ENCODE peak calls at places on chromosomes 2 and 18, in six cellular contexts. One of them, this sample, is unnamed.

GRCh38 chr2:14944562-14945346 is 312.2 kb downstream of the LRATD1 start:
- DNase-seq in K562: peak; percentile 19
- DNase-seq in H1: peak; percentile 58
- DNase-seq in GM12891: no peak
- DNase-seq in GM12878: no peak
- DNase-seq in HepG2: peak; percentile 58
- DNase-seq in this sample: no peak

GRCh38 chr2:102735431-102736130 is 26.2 kb upstream of the TMEM182 start:
- DNase-seq in K562: peak; percentile 32
- DNase-seq in H1: no peak
- DNase-seq in GM12891: no peak
- DNase-seq in GM12878: no peak
- DNase-seq in HepG2: peak; percentile 57
- DNase-seq in this sample: no peak

GRCh38 chr2:223774193-223774592 is 63.2 kb downstream of the AP1S3 start:
- DNase-seq in K562: no peak
- DNase-seq in H1: no peak
- DNase-seq in GM12891: no peak
- DNase-seq in GM12878: no peak
- DNase-seq in HepG2: no peak
- DNase-seq in this sample: no peak

GRCh38 chr18:35662293-35663062 is 80.9 kb downstream of the GALNT1 start:
- DNase-seq in K562: no peak
- DNase-seq in H1: no peak
- DNase-seq in GM12891: no peak
- DNase-seq in GM12878: peak; percentile 11
- DNase-seq in HepG2: no peak
- DNase-seq in this sample: no peak

GRCh38 chr2:159380676-159381239 is 94.3 kb upstream of the WDSUB1 start:
- DNase-seq in K562: no peak
- DNase-seq in H1: no peak
- DNase-seq in GM12891: no peak
- DNase-seq in GM12878: no peak
- DNase-seq in HepG2: peak; percentile 69
- DNase-seq in this sample: no peak

GRCh38 chr2:117760916-117761315 is 53.6 kb upstream of the DDX18 start:
- DNase-seq in K562: no peak
- DNase-seq in H1: no peak
- DNase-seq in GM12891: no peak
- DNase-seq in GM12878: no peak
- DNase-seq in HepG2: no peak
- DNase-seq in this sample: no peak

GRCh38 chr2:166916987-166917386 is 28.7 kb downstream of the XIRP2 start:
- DNase-seq in K562: no peak
- DNase-seq in H1: no peak
- DNase-seq in GM12891: no peak
- DNase-seq in GM12878: no peak
- DNase-seq in HepG2: no peak
- DNase-seq in this sample: no peak

GRCh38 chr2:164677271-164677670 is 56.0 kb upstream of the GRB14 start:
- DNase-seq in K562: no peak
- DNase-seq in H1: no peak
- DNase-seq in GM12891: no peak
- DNase-seq in GM12878: no peak
- DNase-seq in HepG2: no peak
- DNase-seq in this sample: no peak

GRCh38 chr2:29698216-29698615 is 223.2 kb downstream of the ALK start:
- DNase-seq in K562: no peak
- DNase-seq in H1: no peak
- DNase-seq in GM12891: no peak
- DNase-seq in GM12878: no peak
- DNase-seq in HepG2: no peak
- DNase-seq in this sample: no peak

GRCh38 chr2:47288864-47289263 is 114.1 kb upstream of the MSH2 start:
- DNase-seq in K562: no peak
- DNase-seq in H1: no peak
- DNase-seq in GM12891: no peak
- DNase-seq in GM12878: no peak
- DNase-seq in HepG2: no peak
- DNase-seq in this sample: no peak

GRCh38 chr2:182321096-182321495 is 105.7 kb downstream of the PDE1A start:
- DNase-seq in K562: no peak
- DNase-seq in H1: no peak
- DNase-seq in GM12891: no peak
- DNase-seq in GM12878: no peak
- DNase-seq in HepG2: no peak
- DNase-seq in this sample: no peak

GRCh38 chr2:170165129-170165528 is 12.8 kb upstream of the MYO3B start:
- DNase-seq in K562: no peak
- DNase-seq in H1: no peak
- DNase-seq in GM12891: no peak
- DNase-seq in GM12878: no peak
- DNase-seq in HepG2: no peak
- DNase-seq in this sample: no peak

GRCh38 chr18:8994603-8995002 is 107.9 kb upstream of the NDUFV2 start:
- DNase-seq in K562: peak; percentile 63
- DNase-seq in H1: no peak
- DNase-seq in GM12891: no peak
- DNase-seq in GM12878: no peak
- DNase-seq in HepG2: no peak
- DNase-seq in this sample: no peak

GRCh38 chr2:129606496-129607270 is 372.8 kb upstream of the RAB6C start:
- DNase-seq in K562: no peak
- DNase-seq in H1: no peak
- DNase-seq in GM12891: no peak
- DNase-seq in GM12878: no peak
- DNase-seq in HepG2: no peak
- DNase-seq in this sample: no peak

GRCh38 chr2:112996635-112997034 is 8.6 kb upstream of the IL36A start:
- DNase-seq in K562: no peak
- DNase-seq in H1: no peak
- DNase-seq in GM12891: no peak
- DNase-seq in GM12878: no peak
- DNase-seq in HepG2: no peak
- DNase-seq in this sample: no peak

GRCh38 chr2:32418777-32419176 is 62.0 kb downstream of the BIRC6 start:
- DNase-seq in K562: no peak
- DNase-seq in H1: no peak
- DNase-seq in GM12891: no peak
- DNase-seq in GM12878: no peak
- DNase-seq in HepG2: no peak
- DNase-seq in this sample: no peak

GRCh38 chr18:75130591-75131274 is 78.2 kb downstream of the PTGR3 start:
- DNase-seq in K562: no peak
- DNase-seq in H1: peak; percentile 23
- DNase-seq in GM12891: no peak
- DNase-seq in GM12878: no peak
- DNase-seq in HepG2: no peak
- DNase-seq in this sample: no peak

GRCh38 chr2:171852489-171852888 is 41.6 kb downstream of the SLC25A12 start:
- DNase-seq in K562: no peak
- DNase-seq in H1: no peak
- DNase-seq in GM12891: no peak
- DNase-seq in GM12878: no peak
- DNase-seq in HepG2: no peak
- DNase-seq in this sample: no peak

GRCh38 chr18:78977627-78978271 is 1.9 kb upstream of the SALL3 start:
- DNase-seq in K562: no peak
- DNase-seq in H1: no peak
- DNase-seq in GM12891: no peak
- DNase-seq in GM12878: no peak
- DNase-seq in HepG2: no peak
- DNase-seq in this sample: no peak

GRCh38 chr2:133574620-133575019 is 6.4 kb upstream of the NCKAP5 start:
- DNase-seq in K562: no peak
- DNase-seq in H1: no peak
- DNase-seq in GM12891: no peak
- DNase-seq in GM12878: no peak
- DNase-seq in HepG2: no peak
- DNase-seq in this sample: no peak

GRCh38 chr2:25401307-25402021 is 59.7 kb upstream of the DNMT3A start:
- DNase-seq in K562: no peak
- DNase-seq in H1: no peak
- DNase-seq in GM12891: no peak
- DNase-seq in GM12878: no peak
- DNase-seq in HepG2: no peak
- DNase-seq in this sample: no peak

GRCh38 chr18:57980573-57981348 is 63.3 kb upstream of the NEDD4L start:
- DNase-seq in K562: no peak
- DNase-seq in H1: no peak
- DNase-seq in GM12891: no peak
- DNase-seq in GM12878: no peak
- DNase-seq in HepG2: no peak
- DNase-seq in this sample: no peak

GRCh38 chr18:57974585-57974984 is 69.4 kb upstream of the NEDD4L start:
- DNase-seq in K562: no peak
- DNase-seq in H1: no peak
- DNase-seq in GM12891: no peak
- DNase-seq in GM12878: no peak
- DNase-seq in HepG2: peak; percentile 40
- DNase-seq in this sample: no peak

GRCh38 chr18:57973889-57974288 is 70.1 kb upstream of the NEDD4L start:
- DNase-seq in K562: no peak
- DNase-seq in H1: no peak
- DNase-seq in GM12891: no peak
- DNase-seq in GM12878: no peak
- DNase-seq in HepG2: no peak
- DNase-seq in this sample: no peak

GRCh38 chr18:57976230-57976773 is 67.7 kb upstream of the NEDD4L start:
- DNase-seq in K562: no peak
- DNase-seq in H1: no peak
- DNase-seq in GM12891: no peak
- DNase-seq in GM12878: no peak
- DNase-seq in HepG2: no peak
- DNase-seq in this sample: no peak

DNA sequence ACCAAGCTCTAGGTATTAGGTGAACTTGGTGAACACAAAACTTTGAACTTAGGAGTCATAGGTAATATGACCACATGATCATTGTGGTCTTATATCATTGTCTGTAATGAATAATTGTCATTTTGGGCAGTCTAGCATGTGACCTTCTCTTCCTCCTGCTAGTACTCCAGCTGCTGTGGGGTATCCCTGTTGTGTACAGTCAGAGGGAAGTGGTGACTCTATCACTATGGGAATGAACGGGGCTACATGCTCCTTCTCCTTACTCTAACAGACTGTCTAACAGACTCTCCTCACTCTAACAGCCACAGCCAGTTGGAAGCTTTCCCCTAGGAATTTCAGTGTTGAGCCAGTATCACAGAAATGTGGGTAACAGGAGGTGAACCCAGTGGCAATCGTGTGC is 68.2 kb upstream of the NEDD4L start:
- DNase-seq in K562: no peak
- DNase-seq in H1: no peak
- DNase-seq in GM12891: no peak
- DNase-seq in GM12878: no peak
- DNase-seq in HepG2: no peak
- DNase-seq in this sample: no peak
- TF ChIP-seq POLR2A in K562: no peak
- TF ChIP-seq POLR2A in H1: no peak
- TF ChIP-seq POLR2A in GM12891: no peak
- TF ChIP-seq POLR2A in GM12878: no peak
- TF ChIP-seq POLR2A in HepG2: no peak
- TF ChIP-seq POLR2A in this sample: no peak

GRCh38 chr18:70422061-70422965 is 133.5 kb downstream of the SOCS6 start:
- DNase-seq in K562: no peak
- DNase-seq in H1: no peak
- DNase-seq in GM12891: no peak
- DNase-seq in GM12878: no peak
- DNase-seq in HepG2: peak; percentile 35
- DNase-seq in this sample: no peak
- TF ChIP-seq POLR2AphosphoS5 in K562: no peak
- TF ChIP-seq POLR2AphosphoS5 in H1: no peak
- TF ChIP-seq POLR2AphosphoS5 in GM12891: no peak
- TF ChIP-seq POLR2AphosphoS5 in GM12878: no peak
- TF ChIP-seq POLR2AphosphoS5 in HepG2: no peak
- TF ChIP-seq POLR2AphosphoS5 in this sample: no peak

GRCh38 chr2:74206180-74206688 is 7.8 kb downstream of the MTHFD2 start:
- DNase-seq in K562: peak; percentile 51
- DNase-seq in H1: no peak
- DNase-seq in GM12891: no peak
- DNase-seq in GM12878: peak; percentile 61
- DNase-seq in HepG2: no peak
- DNase-seq in this sample: no peak

GRCh38 chr2:74204436-74204835 is 6.0 kb downstream of the MTHFD2 start:
- DNase-seq in K562: no peak
- DNase-seq in H1: no peak
- DNase-seq in GM12891: no peak
- DNase-seq in GM12878: no peak
- DNase-seq in HepG2: no peak
- DNase-seq in this sample: no peak

GRCh38 chr2:74205113-74205512 is 6.7 kb downstream of the MTHFD2 start:
- DNase-seq in K562: no peak
- DNase-seq in H1: no peak
- DNase-seq in GM12891: no peak
- DNase-seq in GM12878: no peak
- DNase-seq in HepG2: no peak
- DNase-seq in this sample: no peak

GRCh38 chr2:74201596-74201995 is 3.2 kb downstream of the MTHFD2 start:
- DNase-seq in K562: no peak
- DNase-seq in H1: no peak
- DNase-seq in GM12891: no peak
- DNase-seq in GM12878: no peak
- DNase-seq in HepG2: no peak
- DNase-seq in this sample: no peak

GRCh38 chr2:74205586-74205985 is 7.2 kb downstream of the MTHFD2 start:
- DNase-seq in K562: no peak
- DNase-seq in H1: no peak
- DNase-seq in GM12891: no peak
- DNase-seq in GM12878: no peak
- DNase-seq in HepG2: no peak
- DNase-seq in this sample: no peak
- TF ChIP-seq TAF1 in K562: no peak
- TF ChIP-seq TAF1 in H1: no peak
- TF ChIP-seq TAF1 in GM12891: no peak
- TF ChIP-seq TAF1 in GM12878: no peak
- TF ChIP-seq TAF1 in HepG2: no peak
- TF ChIP-seq TAF1 in this sample: no peak

GRCh38 chr2:85575739-85576138 is 1.6 kb upstream of the VAMP8 start:
- DNase-seq in K562: no peak
- DNase-seq in H1: no peak
- DNase-seq in GM12891: no peak
- DNase-seq in GM12878: no peak
- DNase-seq in HepG2: no peak
- DNase-seq in this sample: no peak

GRCh38 chr2:85577063-85577385 is 362 bp upstream of the VAMP8 start:
- DNase-seq in K562: no peak
- DNase-seq in H1: no peak
- DNase-seq in GM12891: no peak
- DNase-seq in GM12878: no peak
- DNase-seq in HepG2: no peak
- DNase-seq in this sample: no peak

GRCh38 chr2:85579266-85579935 is 2.0 kb downstream of the VAMP8 start:
- DNase-seq in K562: peak; percentile 48
- DNase-seq in H1: no peak
- DNase-seq in GM12891: no peak
- DNase-seq in GM12878: no peak
- DNase-seq in HepG2: no peak
- DNase-seq in this sample: no peak

GRCh38 chr2:85578243-85579180 is 1.1 kb downstream of the VAMP8 start:
- DNase-seq in K562: peak; percentile 51
- DNase-seq in H1: no peak
- DNase-seq in GM12891: no peak
- DNase-seq in GM12878: no peak
- DNase-seq in HepG2: no peak
- DNase-seq in this sample: no peak

GRCh38 chr2:85577386-85578242 is at the start of gene VAMP8:
- DNase-seq in K562: peak; percentile 74
- DNase-seq in H1: peak; percentile 80
- DNase-seq in GM12891: no peak
- DNase-seq in GM12878: no peak
- DNase-seq in HepG2: peak; percentile 44
- DNase-seq in this sample: peak; percentile 68
- TF ChIP-seq POLR2A in K562: peak; percentile 75
- TF ChIP-seq POLR2A in H1: peak; percentile 19
- TF ChIP-seq POLR2A in GM12891: peak; percentile 30
- TF ChIP-seq POLR2A in GM12878: peak; percentile 72
- TF ChIP-seq POLR2A in HepG2: peak; percentile 41
- TF ChIP-seq POLR2A in this sample: peak; percentile 48

This sample was measured in GM12892.